ENCODE peak calls at places on chromosomes 16 and 17, in ten cellular contexts. Z, E, N, V, M, G, Q, F, K and U are unnamed samples.
A peak's percentile ranks its signal among the peaks of the same experiment; 100 is the strongest.

GRCh38 chr16:81956213-81956948 is 54.9 kb downstream of the SDR42E1 start:
- DNase-seq in Z (peak; percentile 24), Q (no peak), G (no peak), V (no peak), K (no peak), F (no peak), N (no peak), E (no peak), M (no peak), U (no peak)

GRCh38 chr17:49249292-49249794 is 18.8 kb upstream of the PHOSPHO1 start:
- DNase-seq in G (no peak), K (no peak), F (no peak), E (no peak), N (peak; percentile 16), Q (no peak), V (no peak), Z (peak; percentile 19), M (no peak), U (peak; percentile 73)

GRCh38 chr16:81697321-81697885 is 81.7 kb upstream of the PLCG2 start:
- DNase-seq in Z (peak; percentile 67), M (no peak), Q (peak; percentile 81), F (peak; percentile 56), V (peak; percentile 36), E (no peak), K (peak; percentile 35), G (no peak), N (peak; percentile 65), U (peak; percentile 34)

GRCh38 chr16:8751481-8752311 is 45.7 kb downstream of the TMEM186 start:
- DNase-seq in K (no peak), V (no peak), G (no peak), M (no peak), F (no peak), N (no peak), Q (peak; percentile 73), Z (peak; percentile 66), E (no peak), U (peak; percentile 52)

GRCh38 chr17:82339634-82340580 is 6.3 kb upstream of the SECTM1 start:
- DNase-seq in G (no peak), E (no peak), V (no peak), Q (no peak), F (no peak), N (no peak), M (no peak), Z (no peak), K (no peak), U (no peak)

GRCh38 chr17:13320046-13320785 is 281.5 kb downstream of the HS3ST3A1 start:
- DNase-seq in M (no peak), K (no peak), G (no peak), F (no peak), Q (no peak), N (peak; percentile 51), Z (no peak), V (no peak), E (no peak), U (no peak)

GRCh38 chr17:19411641-19412040 is 609 bp downstream of the RNF112 start:
- DNase-seq in N (no peak), Z (no peak), E (no peak), F (no peak), V (no peak), Q (no peak), M (no peak), K (no peak), G (no peak), U (no peak)

GRCh38 chr17:57679356-57679755 is 65.7 kb downstream of the CCDC182 start:
- DNase-seq in M (no peak), E (no peak), V (no peak), K (no peak), G (no peak), Q (no peak), F (no peak), N (no peak), Z (no peak), U (no peak)

GRCh38 chr17:36048061-36048460 is 16.0 kb upstream of the CCL18 start:
- DNase-seq in V (no peak), G (no peak), Z (no peak), K (no peak), F (no peak), Q (no peak), M (no peak), N (no peak), E (no peak), U (no peak)

GRCh38 chr16:14061732-14062259 is 9.3 kb upstream of the MRTFB start:
- DNase-seq in N (no peak), E (no peak), G (no peak), Z (no peak), V (no peak), M (no peak), K (no peak), Q (no peak), F (no peak), U (no peak)

GRCh38 chr16:71441348-71441781 is 489 bp downstream of the TLE7 start:
- DNase-seq in V (peak; percentile 29), E (no peak), G (no peak), Q (no peak), N (no peak), F (peak; percentile 61), M (no peak), Z (no peak), K (no peak), U (no peak)

GRCh38 chr16:82641336-82641984 is 14.7 kb downstream of the CDH13 start:
- DNase-seq in Z (peak; percentile 69), V (no peak), G (no peak), M (no peak), F (no peak), E (no peak), K (no peak), Q (peak; percentile 40), N (no peak), U (no peak)

GRCh38 chr16:3106205-3106928 is 6.0 kb upstream of the ZNF205 start:
- DNase-seq in F (peak; percentile 96), Z (peak; percentile 83), G (peak; percentile 87), K (peak; percentile 88), M (peak; percentile 82), E (peak; percentile 76), N (peak; percentile 95), V (peak; percentile 91), Q (peak; percentile 95), U (peak; percentile 87)

GRCh38 chr16:47197536-47198179 is 53.9 kb upstream of the NETO2 start:
- DNase-seq in N (no peak), E (no peak), M (no peak), F (no peak), G (no peak), K (no peak), Z (peak; percentile 89), Q (no peak), V (no peak), U (no peak)

GRCh38 chr16:83258366-83258765 is 549.4 kb upstream of the HSBP1 start:
- DNase-seq in K (no peak), M (no peak), Z (no peak), V (no peak), F (no peak), E (no peak), N (no peak), G (no peak), Q (no peak), U (no peak)

GRCh38 chr17:45241315-45242011 is 19.8 kb downstream of the FMNL1 start:
- DNase-seq in F (no peak), N (peak; percentile 49), V (no peak), G (peak; percentile 60), K (no peak), M (peak; percentile 32), E (peak; percentile 79), Z (no peak), Q (no peak), U (no peak)

GRCh38 chr17:48589831-48590602 is at the start of gene HOXB3:
- DNase-seq in G (no peak), F (no peak), Z (no peak), Q (no peak), V (no peak), E (no peak), M (no peak), K (no peak), N (no peak), U (peak; percentile 88)

GRCh38 chr17:55648086-55648485 is 74.6 kb downstream of the TMEM100 start:
- DNase-seq in G (no peak), N (no peak), Q (no peak), F (no peak), K (no peak), E (no peak), M (no peak), V (no peak), Z (peak; percentile 11), U (no peak)

GRCh38 chr17:60941028-60941427 is 263.4 kb downstream of the BCAS3 start:
- DNase-seq in G (no peak), Q (no peak), E (no peak), Z (peak; percentile 91), V (no peak), N (peak; percentile 54), M (no peak), F (no peak), K (no peak), U (peak; percentile 66)

GRCh38 chr16:72939247-72939646 is 108.7 kb downstream of the ZFHX3 start:
- DNase-seq in K (no peak), G (no peak), Q (no peak), M (no peak), E (no peak), F (no peak), V (no peak), N (no peak), Z (peak; percentile 89), U (no peak)

GRCh38 chr17:40068584-40068916 is 5.8 kb downstream of the THRA start:
- DNase-seq in F (no peak), N (no peak), G (no peak), K (no peak), E (no peak), Z (no peak), M (no peak), Q (no peak), V (no peak), U (no peak)

GRCh38 chr16:1543085-1543896 is 9.8 kb downstream of the TMEM204 start:
- DNase-seq in E (no peak), V (peak; percentile 56), Z (peak; percentile 93), M (no peak), Q (peak; percentile 82), G (no peak), F (peak; percentile 51), K (peak; percentile 45), N (peak; percentile 45), U (peak; percentile 47)

GRCh38 chr16:30874244-30874820 is 19.5 kb downstream of the BCL7C start:
- DNase-seq in K (no peak), V (no peak), Z (no peak), E (no peak), F (no peak), Q (no peak), G (no peak), M (no peak), N (no peak), U (no peak)

GRCh38 chr16:52090080-52090479 is 456.9 kb downstream of the TOX3 start:
- DNase-seq in Q (no peak), N (no peak), M (no peak), Z (no peak), V (no peak), F (no peak), K (no peak), G (no peak), E (peak; percentile 22), U (peak; percentile 7)

GRCh38 chr17:40602445-40603443 is 37.5 kb upstream of the CCR7 start:
- DNase-seq in N (peak; percentile 51), Z (no peak), F (peak; percentile 76), M (no peak), E (no peak), Q (no peak), K (peak; percentile 62), G (no peak), V (peak; percentile 69), U (no peak)

GRCh38 chr16:51815527-51815926 is 664.5 kb upstream of the SALL1 start:
- DNase-seq in V (no peak), Q (no peak), M (no peak), N (no peak), F (no peak), K (no peak), E (no peak), Z (no peak), G (no peak), U (no peak)

GRCh38 chr16:10820546-10820945 is 2.0 kb upstream of the TVP23A start:
- DNase-seq in G (no peak), F (no peak), V (no peak), E (no peak), N (no peak), M (no peak), Z (no peak), Q (no peak), K (no peak), U (no peak)

GRCh38 chr17:49916854-49917515 is 52.0 kb upstream of the DLX4 start:
- DNase-seq in E (no peak), K (no peak), F (no peak), M (no peak), Z (no peak), G (no peak), Q (no peak), V (no peak), N (no peak), U (no peak)